ENCODE peak calls at places on chromosomes 13 and 19, in ten cellular contexts. D, G, Z, J, U, V, B, I, W and N are unnamed samples.

GRCh38 chr19:2993579-2993978 is 16.2 kb downstream of the TLE6 start:
- DNase-seq in G (no peak), Z (no peak), I (no peak), V (no peak), J (no peak), D (no peak), W (no peak), U (no peak), B (no peak), N (no peak)

GRCh38 chr13:112641456-112641855 is 48.4 kb upstream of the ATP11A start:
- DNase-seq in U (no peak), B (no peak), I (no peak), J (no peak), D (no peak), G (no peak), V (no peak), W (peak), Z (no peak), N (no peak)

GRCh38 chr13:30755678-30756077 is 20.3 kb downstream of the ALOX5AP start:
- DNase-seq in B (no peak), Z (no peak), D (no peak), V (no peak), W (no peak), U (no peak), I (no peak), J (no peak), G (no peak), N (no peak)

GRCh38 chr19:33724723-33725060 is 72.0 kb upstream of the KCTD15 start:
- DNase-seq in W (no peak), Z (no peak), V (peak), B (no peak), I (no peak), D (no peak), G (no peak), J (no peak), U (no peak), N (no peak)

GRCh38 chr19:12956446-12957388 is at the start of gene GADD45GIP1:
- DNase-seq in G (no peak), D (peak), B (no peak), Z (peak), V (peak), J (peak), U (no peak), I (peak), W (peak), N (peak)

GRCh38 chr19:11781295-11782057 is 14.7 kb downstream of the ZNF441 start:
- DNase-seq in J (no peak), B (no peak), Z (no peak), W (no peak), I (no peak), D (no peak), G (no peak), U (no peak), V (no peak), N (no peak)

GRCh38 chr19:37329686-37330085 is 41.2 kb upstream of the ZNF527 start:
- DNase-seq in J (no peak), W (no peak), V (no peak), U (no peak), D (no peak), B (no peak), G (no peak), I (no peak), Z (no peak), N (no peak)

GRCh38 chr19:41223431-41224234 is 4.6 kb downstream of the AXL start:
- DNase-seq in J (no peak), V (no peak), G (peak), Z (peak), B (peak), W (no peak), I (no peak), U (no peak), D (no peak), N (no peak)

GRCh38 chr13:32988588-32989256 is 27.5 kb upstream of the KL start:
- DNase-seq in Z (no peak), G (no peak), B (no peak), I (no peak), V (no peak), W (no peak), J (no peak), D (no peak), U (no peak), N (no peak)

GRCh38 chr13:96898212-96898611 is 96.1 kb downstream of the OXGR1 start:
- DNase-seq in G (no peak), B (no peak), U (no peak), I (no peak), D (no peak), J (no peak), V (no peak), W (no peak), Z (no peak), N (no peak)

GRCh38 chr19:41225238-41226052 is 6.4 kb downstream of the AXL start:
- DNase-seq in W (peak), Z (peak), J (peak), I (peak), B (peak), D (no peak), G (peak), V (no peak), U (peak), N (no peak)

GRCh38 chr13:35485451-35485850 is 9.0 kb upstream of the MAB21L1 start:
- DNase-seq in V (peak), W (no peak), G (no peak), I (no peak), D (no peak), Z (no peak), U (no peak), B (no peak), J (no peak), N (no peak)

GRCh38 chr13:37418490-37418889 is 180.1 kb downstream of the POSTN start:
- DNase-seq in D (no peak), Z (no peak), I (no peak), G (no peak), W (no peak), J (no peak), U (no peak), B (peak), V (no peak), N (no peak)

GRCh38 chr13:42997381-42997780 is 5.3 kb upstream of the EPSTI1 start:
- DNase-seq in D (no peak), J (peak), U (no peak), W (no peak), B (no peak), V (no peak), G (no peak), Z (no peak), I (no peak), N (no peak)

GRCh38 chr13:91045351-91046034 is 302.0 kb upstream of the MIR17HG start:
- DNase-seq in V (no peak), W (no peak), U (no peak), G (no peak), D (no peak), J (no peak), Z (no peak), B (no peak), I (no peak), N (no peak)

GRCh38 chr19:42281175-42282035 is 12.4 kb downstream of the CIC start:
- DNase-seq in W (peak), I (peak), D (no peak), Z (peak), J (peak), U (peak), G (no peak), V (peak), B (no peak), N (peak)

DNA sequence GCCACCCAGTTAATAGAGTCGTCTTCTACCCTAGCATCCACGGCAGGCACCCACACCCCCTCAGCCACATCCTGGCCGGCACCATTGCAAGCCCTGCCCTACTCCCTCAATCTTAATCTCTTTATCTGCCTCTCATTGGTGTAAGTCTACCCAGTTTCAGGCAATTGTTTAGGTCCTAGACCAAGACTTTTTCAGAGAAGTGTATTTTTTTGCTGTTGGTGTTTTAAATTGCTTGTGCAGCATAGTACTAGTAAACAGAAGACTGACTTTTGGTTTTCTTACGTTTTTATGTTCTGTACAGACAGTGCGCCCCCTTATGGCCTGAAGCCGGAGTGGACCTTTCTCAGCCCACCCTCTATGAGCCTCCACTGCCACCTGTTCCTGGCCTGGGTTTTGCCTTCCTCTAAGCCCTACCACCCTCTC is 2.3 kb upstream of the LCP1 start:
- DNase-seq in W (peak), J (peak), B (no peak), U (no peak), V (peak), D (no peak), Z (peak), I (peak), G (no peak), N (no peak)
- TF ChIP-seq CTCF in W (no peak), J (peak), B (peak), U (no peak), V (peak), D (peak), Z (no peak), I (no peak), G (peak), N (peak)

GRCh38 chr19:19524053-19524452 is 4.7 kb upstream of the YJEFN3 start:
- DNase-seq in V (no peak), B (no peak), G (no peak), I (no peak), W (no peak), J (no peak), U (no peak), D (no peak), Z (no peak), N (no peak)
- TF ChIP-seq CTCF in V (no peak), B (no peak), G (no peak), I (no peak), W (no peak), J (no peak), U (no peak), D (no peak), Z (no peak), N (no peak)

GRCh38 chr19:46852830-46853229 is 2.2 kb upstream of the AP2S1 start:
- DNase-seq in J (no peak), W (no peak), D (no peak), Z (no peak), B (no peak), G (no peak), U (no peak), V (no peak), I (no peak), N (no peak)
- TF ChIP-seq CTCF in J (no peak), W (no peak), D (no peak), Z (no peak), B (no peak), G (no peak), U (no peak), V (no peak), I (no peak), N (no peak)

GRCh38 chr19:17843908-17844490 is 3.8 kb downstream of the JAK3 start:
- DNase-seq in U (no peak), J (no peak), I (no peak), G (no peak), Z (no peak), B (no peak), D (no peak), W (no peak), V (no peak), N (no peak)
- TF ChIP-seq CTCF in U (no peak), J (no peak), I (no peak), G (no peak), Z (no peak), B (no peak), D (no peak), W (no peak), V (no peak), N (no peak)

GRCh38 chr19:18280247-18281081 is 958 bp downstream of the JUND start:
- DNase-seq in Z (peak), W (peak), B (no peak), G (no peak), J (peak), U (peak), V (peak), D (peak), I (peak), N (peak)
- TF ChIP-seq CTCF in Z (no peak), W (no peak), B (no peak), G (no peak), J (no peak), U (no peak), V (no peak), D (no peak), I (no peak), N (no peak)

GRCh38 chr19:29687897-29688728 is 22.9 kb downstream of the PLEKHF1 start:
- DNase-seq in I (no peak), V (no peak), J (no peak), G (no peak), D (no peak), W (no peak), B (peak), U (no peak), Z (no peak), N (no peak)

GRCh38 chr19:29694166-29694565 is 20.9 kb downstream of the C19orf12 start:
- DNase-seq in W (no peak), V (no peak), Z (no peak), I (no peak), J (no peak), U (no peak), D (no peak), G (no peak), B (no peak), N (no peak)

GRCh38 chr19:29694669-29695627 is 20.1 kb downstream of the C19orf12 start:
- DNase-seq in U (peak), Z (peak), J (peak), W (peak), B (peak), D (peak), G (no peak), I (peak), V (peak), N (peak)

GRCh38 chr19:29687244-29687896 is 22.1 kb downstream of the PLEKHF1 start:
- DNase-seq in V (no peak), U (peak), J (no peak), G (no peak), Z (no peak), B (peak), W (peak), D (no peak), I (no peak), N (peak)

GRCh38 chr19:29690842-29691241 is 24.2 kb downstream of the C19orf12 start:
- DNase-seq in J (no peak), I (no peak), G (no peak), U (no peak), D (no peak), V (peak), B (no peak), W (no peak), Z (peak), N (no peak)
- TF ChIP-seq CTCF in J (no peak), I (peak), G (no peak), U (no peak), D (peak), V (peak), B (peak), W (no peak), Z (no peak), N (peak)

GRCh38 chr13:110636053-110636475 is 20.7 kb downstream of the NAXD start:
- DNase-seq in Z (no peak), J (no peak), W (no peak), V (no peak), U (no peak), G (no peak), B (no peak), I (no peak), D (no peak), N (no peak)

GRCh38 chr13:110637275-110637674 is 21.9 kb downstream of the NAXD start:
- DNase-seq in I (no peak), V (no peak), Z (no peak), J (no peak), G (no peak), W (no peak), B (no peak), D (no peak), U (no peak), N (no peak)

GRCh38 chr13:110637747-110638146 is 22.4 kb downstream of the NAXD start:
- DNase-seq in I (no peak), U (no peak), J (no peak), B (no peak), W (no peak), V (no peak), D (no peak), G (no peak), Z (no peak), N (no peak)

GRCh38 chr13:110635405-110636002 is 20.2 kb downstream of the NAXD start:
- DNase-seq in J (no peak), G (no peak), U (no peak), W (no peak), D (no peak), Z (no peak), I (no peak), B (no peak), V (no peak), N (no peak)

DNA sequence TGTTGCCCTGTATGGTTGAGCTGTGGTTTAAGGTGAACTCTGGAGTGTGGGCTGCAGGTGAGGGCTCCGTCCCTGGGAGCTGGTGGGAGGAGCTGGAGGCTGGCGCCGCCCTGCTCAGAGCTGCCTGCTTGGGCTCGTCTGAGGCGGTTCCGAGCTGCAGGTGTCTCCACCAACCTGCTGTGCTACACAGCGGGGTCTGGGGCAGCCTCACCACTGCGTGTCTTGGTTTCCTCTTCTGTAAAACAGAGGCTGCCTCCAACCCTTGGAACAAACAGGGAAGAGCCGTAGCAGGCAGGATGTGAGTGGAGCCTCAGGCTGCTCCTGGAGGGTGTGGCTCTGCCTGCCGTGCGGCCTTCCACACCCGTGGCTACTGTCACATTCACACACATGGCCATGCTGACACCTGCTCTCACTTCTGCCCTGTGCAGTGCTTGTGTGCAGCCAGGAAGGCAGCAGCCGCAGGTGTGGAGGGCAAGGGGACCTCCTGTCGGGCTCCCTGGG is 21.4 kb downstream of the NAXD start:
- DNase-seq in B (no peak), U (no peak), D (no peak), W (no peak), Z (no peak), I (no peak), J (no peak), V (no peak), G (no peak), N (no peak)
- TF ChIP-seq CTCF in B (no peak), U (no peak), D (no peak), W (no peak), Z (no peak), I (no peak), J (no peak), V (no peak), G (no peak), N (no peak)

DNA sequence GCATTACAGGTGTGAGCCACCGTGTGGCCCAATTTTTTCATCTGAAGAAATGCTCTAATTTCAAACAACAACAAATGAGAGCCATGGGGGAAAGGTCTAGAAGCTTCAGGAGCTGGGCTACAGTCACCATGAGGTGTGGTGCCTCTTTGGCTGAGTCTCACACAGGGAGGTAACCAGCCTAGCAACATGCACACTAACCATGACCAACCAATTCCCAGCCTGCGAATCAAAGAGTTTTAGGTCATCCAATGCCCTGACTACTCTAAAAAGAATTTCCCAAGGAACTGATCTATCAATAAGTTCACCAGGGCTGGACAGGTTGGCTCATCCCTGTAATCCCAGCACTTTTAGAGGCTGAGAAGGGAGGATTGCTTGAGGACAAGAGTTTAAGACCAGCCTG is 29.9 kb downstream of the PBX4 start:
- DNase-seq in J (no peak), I (no peak), W (no peak), U (no peak), Z (no peak), D (no peak), G (no peak), B (no peak), V (no peak), N (no peak)
- TF ChIP-seq CTCF in J (no peak), I (no peak), W (no peak), U (no peak), Z (no peak), D (no peak), G (no peak), B (no peak), V (no peak), N (no peak)

GRCh38 chr19:5154129-5154798 is 185.4 kb downstream of the KDM4B start:
- DNase-seq in W (peak), D (peak), B (no peak), G (no peak), Z (peak), J (peak), V (peak), I (no peak), U (no peak), N (no peak)
- TF ChIP-seq CTCF in W (no peak), D (peak), B (peak), G (peak), Z (peak), J (peak), V (peak), I (peak), U (no peak), N (peak)